ENCODE peak calls at places on chromosomes 12 and 14, in seven cellular contexts. W is B cell, C is choroid plexus epithelial cell, V is heart left ventricle, Z is HL-60, B is H9, N is Peyer's patch. Q is an unnamed sample.

GRCh38 chr12:42961395-42961794 is 371.8 kb upstream of the PRICKLE1 start:
- DNase-seq in W (no peak), C (peak), V (no peak), Z (no peak), B (no peak), N (no peak), Q (no peak)

GRCh38 chr14:37565550-37565949 is 29.5 kb downstream of the FOXA1 start:
- DNase-seq in W (no peak), C (no peak), V (no peak), Z (no peak), B (no peak), N (no peak), Q (no peak)

GRCh38 chr14:22646570-22647254 is 2.6 kb upstream of the OR6J1 start:
- DNase-seq in W (no peak), C (peak), V (no peak), Z (peak), B (no peak), N (no peak), Q (no peak)

GRCh38 chr14:73227812-73228781 is 9.2 kb upstream of the PAPLN start:
- DNase-seq in W (no peak), C (peak), V (peak), Z (no peak), B (peak), N (no peak), Q (no peak)

GRCh38 chr12:127516467-127516866 is 750.5 kb upstream of the TMEM132C start:
- DNase-seq in W (no peak), C (peak), V (no peak), Z (no peak), B (no peak), N (no peak), Q (no peak)

GRCh38 chr14:71320734-71321555 is 413.7 kb downstream of the PCNX1 start:
- DNase-seq in W (peak), C (peak), V (peak), Z (no peak), B (peak), N (peak), Q (peak)

GRCh38 chr12:29282452-29282851 is 98.5 kb downstream of the ERGIC2 start:
- DNase-seq in W (no peak), C (no peak), V (no peak), Z (no peak), B (no peak), N (no peak), Q (no peak)

GRCh38 chr14:88831285-88831684 is 6.8 kb downstream of the TTC8 start:
- DNase-seq in W (no peak), C (peak), V (no peak), Z (no peak), B (no peak), N (no peak), Q (no peak)

GRCh38 chr14:29759521-29760340 is 167.9 kb downstream of the PRKD1 start:
- DNase-seq in W (no peak), C (no peak), V (no peak), Z (no peak), B (no peak), N (no peak), Q (no peak)

GRCh38 chr14:29215853-29216252 is 449.3 kb downstream of the FOXG1 start:
- DNase-seq in W (no peak), C (peak), V (no peak), Z (no peak), B (no peak), N (no peak), Q (no peak)

GRCh38 chr12:3700861-3701260 is 52.0 kb downstream of the CRACR2A start:
- DNase-seq in W (no peak), C (peak), V (no peak), Z (no peak), B (no peak), N (no peak), Q (no peak)

GRCh38 chr14:32201816-32202467 is at the start of gene RNU6-7:
- DNase-seq in W (peak), C (no peak), V (peak), Z (no peak), B (peak), N (peak), Q (peak)

GRCh38 chr12:43957732-43958131 is 121.9 kb downstream of the TMEM117 start:
- DNase-seq in W (peak), C (peak), V (peak), Z (peak), B (no peak), N (no peak), Q (peak)

GRCh38 chr12:121223947-121224285 is 14.0 kb downstream of the P2RX4 start:
- DNase-seq in W (no peak), C (no peak), V (no peak), Z (no peak), B (no peak), N (no peak), Q (no peak)

GRCh38 chr12:104478396-104479140 is 21.8 kb downstream of the CHST11 start:
- DNase-seq in W (peak), C (peak), V (no peak), Z (no peak), B (no peak), N (peak), Q (no peak)

GRCh38 chr14:55028476-55028875 is 1.4 kb downstream of the SOCS4 start:
- DNase-seq in W (no peak), C (no peak), V (no peak), Z (no peak), B (no peak), N (no peak), Q (no peak)

GRCh38 chr14:55026441-55026792 is 482 bp downstream of the WDHD1 start:
- DNase-seq in W (no peak), C (no peak), V (no peak), Z (no peak), B (no peak), N (no peak), Q (no peak)

GRCh38 chr14:55025948-55026347 is 951 bp downstream of the WDHD1 start:
- DNase-seq in W (no peak), C (no peak), V (no peak), Z (no peak), B (no peak), N (no peak), Q (no peak)

GRCh38 chr14:55028066-55028465 is 1.0 kb downstream of the SOCS4 start:
- DNase-seq in W (no peak), C (no peak), V (no peak), Z (no peak), B (no peak), N (no peak), Q (no peak)

GRCh38 chr14:55026793-55027560 is at the start of the genes SOCS4 and WDHD1:
- DNase-seq in W (peak), C (peak), V (peak), Z (peak), B (peak), N (peak), Q (peak)
- TF ChIP-seq CTCF in W (no peak), C (peak), V (peak), Z (no peak), B (no peak), N (peak), Q (no peak)

GRCh38 chr12:101940400-101940950 is 63.1 kb downstream of the DRAM1 start:
- DNase-seq in W (no peak), C (no peak), V (no peak), Z (no peak), B (no peak), N (no peak), Q (no peak)
- TF ChIP-seq CTCF in W (no peak), C (no peak), V (no peak), Z (no peak), B (no peak), N (no peak), Q (no peak)

GRCh38 chr14:95668235-95668772 is 17.9 kb upstream of the TCL1B start:
- DNase-seq in W (no peak), C (no peak), V (no peak), Z (no peak), B (no peak), N (no peak), Q (no peak)
- TF ChIP-seq CTCF in W (no peak), C (no peak), V (no peak), Z (no peak), B (no peak), N (no peak), Q (no peak)

DNA sequence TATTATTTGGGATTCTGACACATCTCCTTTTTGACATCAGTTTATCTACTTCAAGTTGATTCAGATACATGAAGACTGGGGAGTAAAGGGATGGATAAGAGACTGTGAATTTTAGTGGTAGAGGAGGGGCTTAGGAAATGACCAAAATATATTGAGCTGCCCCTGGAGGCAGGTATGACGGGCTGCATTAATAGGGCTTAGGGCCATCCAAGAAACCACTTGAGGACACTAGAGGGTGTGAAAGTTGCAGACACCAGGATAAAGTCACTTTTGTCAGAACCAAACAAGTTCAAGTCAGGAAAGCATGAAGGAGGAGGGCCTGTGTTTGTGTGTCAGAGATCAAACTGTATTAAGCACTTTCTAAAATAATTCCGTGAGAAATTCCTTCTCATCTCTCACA is 137.1 kb downstream of the SLC38A1 start:
- DNase-seq in W (no peak), C (no peak), V (no peak), Z (no peak), B (peak), N (no peak), Q (no peak)
- TF ChIP-seq CTCF in W (no peak), C (peak), V (no peak), Z (no peak), B (peak), N (peak), Q (no peak)

GRCh38 chr14:81868172-81868571 is 334.5 kb upstream of the SEL1L start:
- DNase-seq in W (no peak), C (no peak), V (no peak), Z (no peak), B (peak), N (no peak), Q (no peak)
- TF ChIP-seq CTCF in W (no peak), C (no peak), V (no peak), Z (no peak), B (peak), N (no peak), Q (no peak)

GRCh38 chr12:91959220-91959619 is 186.4 kb downstream of the BTG1 start:
- DNase-seq in W (no peak), C (no peak), V (no peak), Z (no peak), B (no peak), N (no peak), Q (no peak)
- TF ChIP-seq CTCF in W (no peak), C (no peak), V (no peak), Z (no peak), B (no peak), N (no peak), Q (no peak)

GRCh38 chr14:79502101-79502750 is 709.1 kb downstream of the DIO2 start:
- DNase-seq in W (no peak), C (no peak), V (no peak), Z (no peak), B (no peak), N (no peak), Q (no peak)
- TF ChIP-seq CTCF in W (no peak), C (no peak), V (no peak), Z (no peak), B (peak), N (no peak), Q (no peak)

GRCh38 chr12:71551529-71551928 is 111.9 kb downstream of the LGR5 start:
- DNase-seq in W (peak), C (peak), V (no peak), Z (no peak), B (no peak), N (no peak), Q (no peak)
- TF ChIP-seq CTCF in W (no peak), C (peak), V (peak), Z (peak), B (peak), N (peak), Q (peak)

GRCh38 chr12:1281683-1282366 is 290.8 kb downstream of the ERC1 start:
- DNase-seq in W (no peak), C (peak), V (no peak), Z (no peak), B (no peak), N (no peak), Q (no peak)

GRCh38 chr12:1284611-1285010 is 293.6 kb downstream of the ERC1 start:
- DNase-seq in W (no peak), C (no peak), V (no peak), Z (no peak), B (no peak), N (no peak), Q (no peak)

GRCh38 chr12:1282670-1283361 is 291.8 kb downstream of the ERC1 start:
- DNase-seq in W (no peak), C (peak), V (peak), Z (no peak), B (no peak), N (no peak), Q (no peak)

GRCh38 chr12:1277905-1278304 is 286.9 kb downstream of the ERC1 start:
- DNase-seq in W (peak), C (no peak), V (no peak), Z (no peak), B (no peak), N (no peak), Q (no peak)

DNA sequence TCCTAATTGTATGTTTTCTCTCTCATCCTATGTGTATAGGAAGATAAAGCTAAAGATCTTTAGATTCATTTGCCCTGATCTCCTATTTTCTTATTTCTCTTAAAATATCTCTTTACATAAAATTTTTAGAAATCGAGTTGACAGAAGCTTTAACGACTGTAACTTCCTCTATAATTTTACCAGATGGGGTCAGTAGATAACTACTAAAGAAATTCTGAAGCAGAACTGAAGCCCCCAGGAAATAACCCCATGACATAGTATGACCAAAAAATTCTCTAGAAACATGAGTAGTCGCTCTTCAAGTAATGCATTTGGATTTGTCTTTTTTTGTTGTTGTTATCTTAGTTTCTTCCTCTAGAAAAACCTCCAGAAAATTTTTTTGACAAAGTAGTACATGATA is 288.0 kb downstream of the ERC1 start:
- DNase-seq in W (no peak), C (peak), V (no peak), Z (no peak), B (no peak), N (no peak), Q (no peak)
- TF ChIP-seq CTCF in W (no peak), C (peak), V (peak), Z (no peak), B (peak), N (peak), Q (no peak)

DNA sequence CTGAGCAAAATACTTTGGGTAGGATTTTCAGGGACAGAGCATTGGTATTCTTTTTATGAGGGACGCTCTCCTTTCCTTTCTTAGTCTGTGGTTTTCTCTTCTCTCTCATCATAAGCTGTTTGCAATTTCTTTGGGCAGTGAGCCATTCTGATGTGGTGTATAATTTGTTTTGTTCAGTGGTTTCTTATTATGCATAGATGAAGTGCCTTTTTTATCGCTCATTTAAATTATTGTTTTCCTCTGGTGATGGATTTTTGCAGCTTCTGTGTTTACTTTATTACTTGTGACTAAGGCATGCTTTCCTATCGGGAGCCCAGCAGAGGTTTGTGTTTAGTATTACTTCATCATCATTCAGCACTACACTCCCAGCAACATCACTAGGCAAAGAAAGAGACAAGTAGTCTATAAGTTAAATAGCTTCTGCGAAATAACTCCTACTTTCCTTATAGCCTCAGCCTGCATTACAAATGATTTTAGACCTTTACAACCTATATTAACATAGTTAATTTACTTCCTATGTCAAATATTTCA is 586.6 kb upstream of the NOVA1 start:
- DNase-seq in W (no peak), C (peak), V (no peak), Z (no peak), B (no peak), N (no peak), Q (no peak)
- TF ChIP-seq CTCF in W (no peak), C (no peak), V (no peak), Z (no peak), B (no peak), N (no peak), Q (no peak)